ENCODE peak calls at places on chromosomes 1 and 21, in seven cellular contexts. One of them, this sample, is unnamed. For H3K36me3, the result is how much of the 10 kb centered on the place peaks cover.

GRCh38 chr1:39142394-39143060 is 62.0 kb upstream of the MACF1 start:
- DNase-seq in neuronal stem cell: peak
- DNase-seq in tibial artery: no peak
- DNase-seq in suprapubic skin: peak
- DNase-seq in NT2/D1: no peak
- DNase-seq in pancreas: peak
- DNase-seq in GM23248: no peak
- DNase-seq in this sample: no peak

GRCh38 chr21:34967509-34968289 is 81.4 kb downstream of the RUNX1 start:
- DNase-seq in neuronal stem cell: no peak
- DNase-seq in tibial artery: no peak
- DNase-seq in suprapubic skin: no peak
- DNase-seq in NT2/D1: no peak
- DNase-seq in pancreas: no peak
- DNase-seq in GM23248: peak
- DNase-seq in this sample: no peak

GRCh38 chr1:21647431-21648373 is 21.5 kb downstream of the RAP1GAP start:
- DNase-seq in neuronal stem cell: peak
- DNase-seq in tibial artery: no peak
- DNase-seq in suprapubic skin: no peak
- DNase-seq in NT2/D1: peak
- DNase-seq in pancreas: peak
- DNase-seq in GM23248: peak
- DNase-seq in this sample: peak

GRCh38 chr21:42513151-42513984 is at the start of gene SLC37A1:
- DNase-seq in neuronal stem cell: no peak
- DNase-seq in tibial artery: peak
- DNase-seq in suprapubic skin: no peak
- DNase-seq in NT2/D1: no peak
- DNase-seq in pancreas: peak
- DNase-seq in GM23248: peak
- DNase-seq in this sample: peak

GRCh38 chr1:226548281-226549093 is at the start of gene STUM:
- DNase-seq in neuronal stem cell: peak
- DNase-seq in tibial artery: peak
- DNase-seq in suprapubic skin: no peak
- DNase-seq in NT2/D1: no peak
- DNase-seq in pancreas: peak
- DNase-seq in GM23248: peak
- DNase-seq in this sample: peak

GRCh38 chr1:51615780-51616291 is 1.1 kb upstream of the OSBPL9 start:
- DNase-seq in neuronal stem cell: no peak
- DNase-seq in tibial artery: no peak
- DNase-seq in suprapubic skin: no peak
- DNase-seq in NT2/D1: no peak
- DNase-seq in pancreas: no peak
- DNase-seq in GM23248: no peak
- DNase-seq in this sample: no peak

GRCh38 chr1:179310271-179310670 is 16.7 kb downstream of the SOAT1 start:
- DNase-seq in neuronal stem cell: no peak
- DNase-seq in tibial artery: no peak
- DNase-seq in suprapubic skin: no peak
- DNase-seq in NT2/D1: no peak
- DNase-seq in pancreas: no peak
- DNase-seq in GM23248: peak
- DNase-seq in this sample: no peak

GRCh38 chr1:245301921-245302320 is 147.1 kb downstream of the KIF26B start:
- DNase-seq in neuronal stem cell: no peak
- DNase-seq in tibial artery: no peak
- DNase-seq in suprapubic skin: no peak
- DNase-seq in NT2/D1: no peak
- DNase-seq in pancreas: no peak
- DNase-seq in GM23248: no peak
- DNase-seq in this sample: no peak

GRCh38 chr1:224707849-224708725 is 92.0 kb downstream of the CNIH3 start:
- DNase-seq in neuronal stem cell: no peak
- DNase-seq in tibial artery: no peak
- DNase-seq in suprapubic skin: no peak
- DNase-seq in NT2/D1: no peak
- DNase-seq in pancreas: no peak
- DNase-seq in GM23248: peak
- DNase-seq in this sample: no peak

GRCh38 chr21:44441581-44442265 is 13.6 kb upstream of the LRRC3 start:
- DNase-seq in neuronal stem cell: no peak
- DNase-seq in tibial artery: peak
- DNase-seq in suprapubic skin: peak
- DNase-seq in NT2/D1: no peak
- DNase-seq in pancreas: no peak
- DNase-seq in GM23248: no peak
- DNase-seq in this sample: no peak

GRCh38 chr1:48683878-48684277 is 92.8 kb downstream of the BEND5 start:
- DNase-seq in neuronal stem cell: no peak
- DNase-seq in tibial artery: no peak
- DNase-seq in suprapubic skin: no peak
- DNase-seq in NT2/D1: no peak
- DNase-seq in pancreas: no peak
- DNase-seq in GM23248: no peak
- DNase-seq in this sample: no peak

GRCh38 chr1:25046194-25046532 is 116.1 kb upstream of the RUNX3 start:
- DNase-seq in neuronal stem cell: no peak
- DNase-seq in tibial artery: no peak
- DNase-seq in suprapubic skin: no peak
- DNase-seq in NT2/D1: no peak
- DNase-seq in pancreas: no peak
- DNase-seq in GM23248: no peak
- DNase-seq in this sample: no peak

GRCh38 chr1:67889940-67890567 is 56.8 kb upstream of the GNG12 start:
- DNase-seq in neuronal stem cell: no peak
- DNase-seq in tibial artery: no peak
- DNase-seq in suprapubic skin: no peak
- DNase-seq in NT2/D1: peak
- DNase-seq in pancreas: no peak
- DNase-seq in GM23248: peak
- DNase-seq in this sample: no peak

GRCh38 chr1:37410080-37410479 is 64.3 kb upstream of the ZC3H12A start:
- DNase-seq in neuronal stem cell: no peak
- DNase-seq in tibial artery: no peak
- DNase-seq in suprapubic skin: no peak
- DNase-seq in NT2/D1: no peak
- DNase-seq in pancreas: no peak
- DNase-seq in GM23248: no peak
- DNase-seq in this sample: no peak

GRCh38 chr1:109201123-109201703 is 12.5 kb upstream of the SARS1 start:
- DNase-seq in neuronal stem cell: peak
- DNase-seq in tibial artery: no peak
- DNase-seq in suprapubic skin: no peak
- DNase-seq in NT2/D1: peak
- DNase-seq in pancreas: no peak
- DNase-seq in GM23248: peak
- DNase-seq in this sample: peak

GRCh38 chr1:239951518-239952130 is 140.1 kb upstream of the FMN2 start:
- DNase-seq in neuronal stem cell: peak
- DNase-seq in tibial artery: no peak
- DNase-seq in suprapubic skin: no peak
- DNase-seq in NT2/D1: peak
- DNase-seq in pancreas: peak
- DNase-seq in GM23248: peak
- DNase-seq in this sample: peak

GRCh38 chr1:63928197-63929105 is 154.6 kb downstream of the ROR1 start:
- DNase-seq in neuronal stem cell: no peak
- DNase-seq in tibial artery: peak
- DNase-seq in suprapubic skin: no peak
- DNase-seq in NT2/D1: no peak
- DNase-seq in pancreas: peak
- DNase-seq in GM23248: no peak
- DNase-seq in this sample: no peak

GRCh38 chr1:158330390-158330789 is 941 bp downstream of the CD1B start:
- DNase-seq in neuronal stem cell: no peak
- DNase-seq in tibial artery: no peak
- DNase-seq in suprapubic skin: no peak
- DNase-seq in NT2/D1: no peak
- DNase-seq in pancreas: no peak
- DNase-seq in GM23248: no peak
- DNase-seq in this sample: no peak

GRCh38 chr1:165497444-165498013 is 46.3 kb upstream of the LRRC52 start:
- DNase-seq in neuronal stem cell: no peak
- DNase-seq in tibial artery: no peak
- DNase-seq in suprapubic skin: no peak
- DNase-seq in NT2/D1: no peak
- DNase-seq in pancreas: no peak
- DNase-seq in GM23248: no peak
- DNase-seq in this sample: no peak

DNA sequence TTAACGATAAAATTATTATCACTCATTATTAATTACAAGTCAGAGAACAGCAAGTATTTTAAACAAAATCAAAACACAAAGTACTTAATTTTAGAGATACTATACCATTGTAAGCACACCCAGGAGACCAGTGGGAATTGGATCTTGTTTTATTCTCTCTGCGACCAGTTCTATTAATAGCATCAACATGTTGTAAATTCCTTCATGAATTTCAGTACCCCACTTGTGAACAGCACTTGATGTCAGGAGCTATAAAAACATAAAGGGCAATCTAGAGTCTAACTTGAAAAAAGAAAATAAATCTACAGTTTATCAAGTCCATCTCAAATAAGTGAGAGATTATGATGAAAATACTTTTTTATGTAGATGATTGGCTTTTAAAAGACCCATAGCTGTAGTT is 42.9 kb downstream of the USP24 start:
- DNase-seq in neuronal stem cell: no peak
- DNase-seq in tibial artery: no peak
- DNase-seq in suprapubic skin: no peak
- DNase-seq in NT2/D1: no peak
- DNase-seq in pancreas: no peak
- DNase-seq in GM23248: no peak
- DNase-seq in this sample: no peak
- H3K36me3 ChIP-seq in neuronal stem cell: half or more
- H3K36me3 ChIP-seq in tibial artery: under half
- H3K36me3 ChIP-seq in suprapubic skin: under half
- H3K36me3 ChIP-seq in NT2/D1: half or more
- H3K36me3 ChIP-seq in pancreas: under half
- H3K36me3 ChIP-seq in GM23248: under half
- H3K36me3 ChIP-seq in this sample: under half

GRCh38 chr1:15500184-15500958 is 23.6 kb downstream of the CASP9 start:
- DNase-seq in neuronal stem cell: no peak
- DNase-seq in tibial artery: no peak
- DNase-seq in suprapubic skin: no peak
- DNase-seq in NT2/D1: no peak
- DNase-seq in pancreas: no peak
- DNase-seq in GM23248: no peak
- DNase-seq in this sample: no peak

GRCh38 chr1:15501208-15502032 is 22.6 kb downstream of the CASP9 start:
- DNase-seq in neuronal stem cell: peak
- DNase-seq in tibial artery: no peak
- DNase-seq in suprapubic skin: no peak
- DNase-seq in NT2/D1: peak
- DNase-seq in pancreas: peak
- DNase-seq in GM23248: peak
- DNase-seq in this sample: peak

GRCh38 chr1:15507278-15507677 is 16.7 kb downstream of the CASP9 start:
- DNase-seq in neuronal stem cell: no peak
- DNase-seq in tibial artery: no peak
- DNase-seq in suprapubic skin: no peak
- DNase-seq in NT2/D1: no peak
- DNase-seq in pancreas: no peak
- DNase-seq in GM23248: no peak
- DNase-seq in this sample: no peak

GRCh38 chr1:15506831-15507230 is 17.2 kb downstream of the CASP9 start:
- DNase-seq in neuronal stem cell: no peak
- DNase-seq in tibial artery: no peak
- DNase-seq in suprapubic skin: no peak
- DNase-seq in NT2/D1: no peak
- DNase-seq in pancreas: no peak
- DNase-seq in GM23248: no peak
- DNase-seq in this sample: no peak

DNA sequence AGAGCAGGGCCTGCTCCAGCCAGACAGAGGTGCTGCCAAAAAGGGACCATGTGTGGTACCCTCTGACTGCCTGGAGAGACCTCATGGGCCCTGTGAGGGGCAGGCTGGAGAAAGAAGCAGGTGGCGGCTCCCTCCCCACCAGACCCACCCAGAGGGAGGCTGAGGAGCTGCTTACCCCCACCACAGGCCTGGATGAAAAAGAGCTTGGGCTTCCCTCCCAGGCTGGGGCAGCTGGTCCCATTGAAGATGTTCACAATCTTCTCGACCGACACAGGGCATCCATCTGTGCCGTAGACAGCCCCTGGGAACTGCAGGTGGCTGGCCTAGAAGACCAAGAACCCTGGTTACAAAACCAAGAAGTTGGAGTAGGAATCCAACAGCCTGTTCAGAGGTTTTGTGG is 19.6 kb downstream of the CASP9 start:
- DNase-seq in neuronal stem cell: no peak
- DNase-seq in tibial artery: no peak
- DNase-seq in suprapubic skin: no peak
- DNase-seq in NT2/D1: no peak
- DNase-seq in pancreas: no peak
- DNase-seq in GM23248: no peak
- DNase-seq in this sample: no peak
- H3K36me3 ChIP-seq in neuronal stem cell: under half
- H3K36me3 ChIP-seq in tibial artery: half or more
- H3K36me3 ChIP-seq in suprapubic skin: under half
- H3K36me3 ChIP-seq in NT2/D1: under half
- H3K36me3 ChIP-seq in pancreas: under half
- H3K36me3 ChIP-seq in GM23248: under half
- H3K36me3 ChIP-seq in this sample: under half

GRCh38 chr1:167645625-167646410 is 15.8 kb downstream of the RCSD1 start:
- DNase-seq in neuronal stem cell: no peak
- DNase-seq in tibial artery: no peak
- DNase-seq in suprapubic skin: no peak
- DNase-seq in NT2/D1: no peak
- DNase-seq in pancreas: no peak
- DNase-seq in GM23248: no peak
- DNase-seq in this sample: no peak
- H3K36me3 ChIP-seq in neuronal stem cell: under half
- H3K36me3 ChIP-seq in tibial artery: under half
- H3K36me3 ChIP-seq in suprapubic skin: under half
- H3K36me3 ChIP-seq in NT2/D1: under half
- H3K36me3 ChIP-seq in pancreas: under half
- H3K36me3 ChIP-seq in GM23248: under half
- H3K36me3 ChIP-seq in this sample: under half

GRCh38 chr21:26194326-26194725 is 23.8 kb upstream of the APP start:
- DNase-seq in neuronal stem cell: no peak
- DNase-seq in tibial artery: no peak
- DNase-seq in suprapubic skin: no peak
- DNase-seq in NT2/D1: no peak
- DNase-seq in pancreas: no peak
- DNase-seq in GM23248: no peak
- DNase-seq in this sample: no peak

GRCh38 chr21:26194811-26195251 is 24.3 kb upstream of the APP start:
- DNase-seq in neuronal stem cell: no peak
- DNase-seq in tibial artery: no peak
- DNase-seq in suprapubic skin: no peak
- DNase-seq in NT2/D1: no peak
- DNase-seq in pancreas: no peak
- DNase-seq in GM23248: peak
- DNase-seq in this sample: no peak

DNA sequence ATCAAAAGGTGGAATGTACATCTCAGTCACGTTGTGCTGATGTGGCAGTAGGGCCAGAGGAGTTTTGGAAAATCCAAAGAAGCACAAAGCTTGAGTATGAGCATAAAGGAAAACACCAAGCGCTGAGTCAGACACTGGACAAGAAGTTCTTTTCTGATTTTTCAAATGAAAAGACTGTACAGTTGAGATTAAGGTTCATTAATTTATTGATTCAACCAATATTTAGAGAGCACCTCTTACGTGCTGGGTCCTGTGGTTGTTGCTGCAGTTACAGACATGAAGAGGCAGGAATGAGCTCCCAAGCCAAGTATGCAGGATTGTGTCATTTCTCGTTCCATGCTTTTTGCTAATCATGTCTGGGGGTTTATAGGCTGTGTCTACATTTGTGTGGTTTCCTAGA is 28.9 kb upstream of the APP start:
- DNase-seq in neuronal stem cell: no peak
- DNase-seq in tibial artery: no peak
- DNase-seq in suprapubic skin: no peak
- DNase-seq in NT2/D1: no peak
- DNase-seq in pancreas: no peak
- DNase-seq in GM23248: peak
- DNase-seq in this sample: no peak
- H3K36me3 ChIP-seq in neuronal stem cell: under half
- H3K36me3 ChIP-seq in tibial artery: under half
- H3K36me3 ChIP-seq in suprapubic skin: under half
- H3K36me3 ChIP-seq in NT2/D1: under half
- H3K36me3 ChIP-seq in pancreas: under half
- H3K36me3 ChIP-seq in GM23248: under half
- H3K36me3 ChIP-seq in this sample: under half